ENCODE peak calls at places on chromosomes 6 and 20, in six cellular contexts. L is A549; Y is mesenchymal stem cell; Q is pancreas; N is PC-3; S is naive thymus-derived CD4-positive, alpha-beta T cell. E is an unnamed sample.

GRCh38 chr20:25989196-25989595 is 292.5 kb upstream of the ZNF337 start:
- DNase-seq in L (no peak), Y (no peak), Q (no peak), N (no peak), S (no peak), E (no peak)

GRCh38 chr6:87281426-87281825 is 41.0 kb upstream of the SMIM8 start:
- DNase-seq in L (no peak), Y (peak; percentile 21), Q (no peak), N (no peak), S (no peak), E (no peak)

GRCh38 chr6:27753668-27754407 is 158.4 kb downstream of the OR2B2 start:
- DNase-seq in L (peak; percentile 70), Y (peak; percentile 87), Q (no peak), N (peak; percentile 92), S (peak; percentile 40), E (no peak)

GRCh38 chr6:153085239-153085638 is 45.8 kb downstream of the RGS17 start:
- DNase-seq in L (no peak), Y (peak; percentile 75), Q (no peak), N (no peak), S (no peak), E (no peak)

GRCh38 chr6:98832282-98833100 is 1.9 kb upstream of the POU3F2 start:
- DNase-seq in L (no peak), Y (peak; percentile 67), Q (peak; percentile 65), N (peak; percentile 32), S (no peak), E (peak; percentile 74)

GRCh38 chr6:141354191-141354950 is 778.4 kb upstream of the GJE1 start:
- DNase-seq in L (no peak), Y (no peak), Q (no peak), N (no peak), S (no peak), E (no peak)

GRCh38 chr6:3997144-3997770 is 81.7 kb downstream of the FAM217A start:
- DNase-seq in L (no peak), Y (peak; percentile 63), Q (no peak), N (no peak), S (no peak), E (no peak)

GRCh38 chr6:27591660-27592059 is 118.8 kb upstream of the ZNF184 start:
- DNase-seq in L (no peak), Y (peak; percentile 35), Q (no peak), N (peak; percentile 60), S (no peak), E (no peak)

GRCh38 chr20:63290677-63291472 is 2.1 kb upstream of the COL20A1 start:
- DNase-seq in L (peak; percentile 75), Y (peak; percentile 46), Q (peak; percentile 89), N (peak; percentile 62), S (no peak), E (no peak)

GRCh38 chr6:29816030-29816429 is 11.6 kb upstream of the HLA-G start:
- DNase-seq in L (no peak), Y (no peak), Q (no peak), N (peak; percentile 17), S (no peak), E (no peak)

GRCh38 chr20:8154636-8155035 is 22.6 kb downstream of the PLCB1 start:
- DNase-seq in L (no peak), Y (peak; percentile 44), Q (no peak), N (no peak), S (no peak), E (no peak)

GRCh38 chr6:134910596-134910935 is 39.3 kb downstream of the ALDH8A1 start:
- DNase-seq in L (no peak), Y (no peak), Q (no peak), N (no peak), S (no peak), E (no peak)

GRCh38 chr6:104413767-104414166 is 446.0 kb downstream of the HACE1 start:
- DNase-seq in L (no peak), Y (no peak), Q (no peak), N (no peak), S (no peak), E (no peak)

GRCh38 chr6:34204693-34205092 is 32.0 kb upstream of the HMGA1 start:
- DNase-seq in L (no peak), Y (no peak), Q (no peak), N (no peak), S (no peak), E (no peak)

GRCh38 chr6:148192310-148192709 is 150.3 kb upstream of the SASH1 start:
- DNase-seq in L (no peak), Y (peak; percentile 14), Q (no peak), N (peak; percentile 76), S (no peak), E (no peak)

GRCh38 chr6:151738960-151739359 is 68.5 kb upstream of the ESR1 start:
- DNase-seq in L (no peak), Y (no peak), Q (no peak), N (no peak), S (no peak), E (no peak)

GRCh38 chr20:33532753-33533459 is 43.0 kb downstream of the CBFA2T2 start:
- DNase-seq in L (no peak), Y (peak; percentile 61), Q (no peak), N (no peak), S (no peak), E (no peak)

GRCh38 chr6:158206740-158207451 is 38.7 kb downstream of the GTF2H5 start:
- DNase-seq in L (no peak), Y (no peak), Q (no peak), N (no peak), S (no peak), E (no peak)

GRCh38 chr20:3109350-3110302 is 25.1 kb upstream of the AVP start:
- DNase-seq in L (no peak), Y (no peak), Q (no peak), N (no peak), S (no peak), E (no peak)

GRCh38 chr6:119207973-119208725 is 129.7 kb upstream of the FAM184A start:
- DNase-seq in L (no peak), Y (peak; percentile 67), Q (no peak), N (peak; percentile 39), S (no peak), E (no peak)

GRCh38 chr6:120874422-120874821 is 459.9 kb downstream of the TBC1D32 start:
- DNase-seq in L (no peak), Y (no peak), Q (peak; percentile 40), N (no peak), S (no peak), E (no peak)

GRCh38 chr20:44199877-44200276 is 10.7 kb downstream of the OSER1 start:
- DNase-seq in L (no peak), Y (no peak), Q (no peak), N (no peak), S (no peak), E (no peak)

GRCh38 chr20:25040438-25040831 is 17.5 kb downstream of the ACSS1 start:
- DNase-seq in L (no peak), Y (no peak), Q (no peak), N (peak; percentile 45), S (no peak), E (no peak)

GRCh38 chr6:38567436-38567835 is 72.3 kb downstream of the BTBD9 start:
- DNase-seq in L (no peak), Y (peak; percentile 71), Q (peak; percentile 35), N (peak; percentile 84), S (no peak), E (no peak)

GRCh38 chr6:100862063-100862462 is 19.1 kb downstream of the ASCC3 start:
- DNase-seq in L (no peak), Y (no peak), Q (no peak), N (no peak), S (no peak), E (no peak)
- H3K27ac ChIP-seq in L (no peak overlapping the region), Y (no peak overlapping the region), Q (no peak overlapping the region), N (no peak overlapping the region), S (no peak overlapping the region), E (no peak overlapping the region)

DNA sequence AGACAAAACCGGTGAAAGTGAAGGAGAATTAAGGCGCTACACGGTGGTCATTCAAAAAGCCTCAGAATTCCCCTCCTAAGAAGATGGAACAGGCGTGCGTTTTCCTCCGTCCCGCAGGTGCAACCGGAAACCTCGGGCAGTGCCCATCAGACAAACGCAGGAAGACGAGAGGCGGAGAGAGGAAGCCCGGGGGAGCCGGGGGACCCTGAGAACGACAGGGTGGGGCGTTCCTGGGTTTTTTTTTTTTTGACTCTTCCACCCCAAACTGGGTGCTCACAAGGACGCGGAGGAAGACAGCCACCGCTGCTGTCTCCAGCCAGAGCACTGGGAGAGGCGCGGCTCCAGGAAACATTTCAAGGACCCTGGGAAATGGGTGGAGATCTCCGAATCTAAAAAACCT is 25.4 kb downstream of the TTLL2 start:
- DNase-seq in L (no peak), Y (no peak), Q (no peak), N (no peak), S (no peak), E (no peak)
- H3K27ac ChIP-seq in L (no peak overlapping the region), Y (no peak overlapping the region), Q (no peak overlapping the region), N (no peak overlapping the region), S (no peak overlapping the region), E (no peak overlapping the region)

GRCh38 chr6:128617285-128617684 is 96.9 kb upstream of the PTPRK start:
- DNase-seq in L (no peak), Y (no peak), Q (no peak), N (no peak), S (no peak), E (no peak)

GRCh38 chr6:128616342-128616741 is 95.9 kb upstream of the PTPRK start:
- DNase-seq in L (no peak), Y (no peak), Q (no peak), N (no peak), S (no peak), E (no peak)
- H3K27ac ChIP-seq in L (no peak overlapping the region), Y (no peak overlapping the region), Q (no peak overlapping the region), N (no peak overlapping the region), S (no peak overlapping the region), E (no peak overlapping the region)

DNA sequence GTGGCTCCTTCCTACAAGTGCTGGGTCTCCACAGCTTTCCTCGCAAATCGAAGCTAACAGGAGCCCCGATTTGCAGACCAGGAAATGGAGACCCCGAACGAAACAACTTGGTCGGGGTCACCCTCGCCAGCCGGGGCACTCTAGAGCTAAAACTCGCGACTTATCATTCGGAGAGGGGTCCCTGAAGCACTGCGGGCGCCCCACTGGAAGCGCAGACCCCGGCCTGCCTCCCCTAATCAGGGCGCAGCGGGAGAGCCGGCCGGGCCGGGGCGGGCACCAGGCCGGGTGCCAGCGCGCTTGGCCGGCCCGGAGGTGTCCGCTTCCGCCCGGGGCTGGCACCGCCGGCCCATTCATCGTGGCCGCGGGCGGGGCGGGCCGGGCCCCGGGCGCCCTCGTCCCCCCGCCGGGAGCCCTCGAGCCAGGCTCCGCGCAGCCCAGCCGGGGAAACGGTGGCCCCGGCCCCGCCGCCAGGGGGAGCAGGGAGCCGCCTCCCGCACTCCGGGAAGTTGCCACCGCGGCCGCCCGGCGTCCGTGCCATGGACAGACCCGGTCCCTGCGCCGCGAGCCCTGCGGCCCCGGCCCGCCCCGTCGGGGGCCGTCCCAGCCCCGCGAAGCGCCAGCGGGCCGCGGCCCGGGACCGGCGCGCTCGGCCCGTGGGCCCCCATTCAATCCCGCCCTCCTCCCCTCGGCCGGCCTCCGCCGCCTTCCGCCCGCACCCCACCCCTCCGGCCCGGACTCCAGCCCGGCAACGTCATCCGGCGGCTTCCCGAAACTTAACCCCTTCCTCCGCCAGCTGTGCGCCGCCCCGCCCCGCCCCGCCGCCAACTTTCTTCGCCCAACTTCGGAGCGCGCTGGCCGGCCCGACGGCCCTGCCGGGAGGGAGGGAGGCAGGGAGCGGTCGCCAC is 954 bp downstream of the RRBP1 start:
- DNase-seq in L (peak; percentile 95), Y (peak; percentile 74), Q (peak; percentile 92), N (peak; percentile 81), S (peak; percentile 54), E (peak; percentile 82)
- H3K27ac ChIP-seq in L (peak overlapping the region; percentile 96), Y (peak overlapping the region; percentile 53), Q (peak overlapping the region; percentile 96), N (peak overlapping the region; percentile 68), S (peak overlapping the region; percentile 58), E (peak overlapping the region; percentile 80)

GRCh38 chr6:147077251-147077650 is 127.0 kb upstream of the STXBP5 start:
- DNase-seq in L (no peak), Y (no peak), Q (peak; percentile 83), N (no peak), S (no peak), E (peak; percentile 8)
- H3K27ac ChIP-seq in L (no peak overlapping the region), Y (no peak overlapping the region), Q (peak overlapping the region; percentile 15), N (no peak overlapping the region), S (no peak overlapping the region), E (no peak overlapping the region)

GRCh38 chr6:74248966-74249365 is 553.0 kb downstream of the CD109 start:
- DNase-seq in L (no peak), Y (peak; percentile 28), Q (no peak), N (peak; percentile 19), S (no peak), E (no peak)
- H3K27ac ChIP-seq in L (no peak overlapping the region), Y (peak overlapping the region; percentile 97), Q (no peak overlapping the region), N (no peak overlapping the region), S (no peak overlapping the region), E (no peak overlapping the region)

E was measured in substantia nigra.